ENCODE peak calls at places on chromosomes 12 and 14, in seven cellular contexts. X is right lobe of liver, W is cardiac fibroblast, E is adrenal gland, S is OCI-LY7, U is lower leg skin, O is AG09309. B is an unnamed sample.

GRCh38 chr12:66596189-66596588 is 82.7 kb downstream of the GRIP1 start:
- DNase-seq in S (no peak), O (no peak), E (no peak), U (no peak), W (peak; percentile 33), X (no peak), B (no peak)

GRCh38 chr14:96761066-96761465 is 36.1 kb upstream of the VRK1 start:
- DNase-seq in S (no peak), X (no peak), W (no peak), O (no peak), E (no peak), U (no peak), B (no peak)

GRCh38 chr14:23665302-23666016 is 29.3 kb downstream of the DHRS2 start:
- DNase-seq in W (no peak), U (no peak), X (no peak), O (no peak), S (no peak), E (no peak), B (no peak)

GRCh38 chr12:112833272-112833671 is 41.7 kb downstream of the RPH3A start:
- DNase-seq in S (no peak), E (no peak), U (no peak), X (no peak), W (no peak), O (no peak), B (no peak)

GRCh38 chr14:75533791-75534190 is 11.5 kb downstream of the BATF start:
- DNase-seq in E (no peak), U (no peak), W (no peak), X (no peak), S (no peak), O (no peak), B (no peak)

GRCh38 chr14:100535287-100536131 is 51.7 kb downstream of the BEGAIN start:
- DNase-seq in O (no peak), E (no peak), X (peak; percentile 49), U (peak; percentile 10), W (no peak), S (no peak), B (no peak)

GRCh38 chr14:36553650-36554260 is 28.7 kb downstream of the NKX2-8 start:
- DNase-seq in S (peak; percentile 59), X (no peak), W (peak; percentile 64), O (peak; percentile 23), U (no peak), E (peak; percentile 14), B (peak; percentile 2)

GRCh38 chr14:41749425-41749824 is 142.7 kb downstream of the LRFN5 start:
- DNase-seq in W (peak; percentile 28), U (no peak), O (no peak), X (no peak), E (no peak), S (no peak), B (no peak)

GRCh38 chr12:41264281-41264680 is 76.2 kb downstream of the PDZRN4 start:
- DNase-seq in W (peak; percentile 7), E (no peak), X (no peak), S (peak; percentile 16), O (no peak), U (no peak), B (no peak)

GRCh38 chr12:122932207-122932606 is 34.1 kb downstream of the ABCB9 start:
- DNase-seq in S (no peak), W (no peak), E (no peak), X (no peak), U (no peak), O (no peak), B (no peak)

GRCh38 chr12:42590324-42590934 is 883 bp upstream of the PRICKLE1 start:
- DNase-seq in U (peak; percentile 18), X (no peak), S (peak; percentile 10), O (no peak), W (no peak), E (peak; percentile 10), B (no peak)

GRCh38 chr14:54252072-54252730 is 144.6 kb upstream of the CDKN3 start:
- DNase-seq in X (no peak), U (no peak), E (no peak), W (peak; percentile 63), O (peak; percentile 40), S (no peak), B (peak; percentile 21)

GRCh38 chr12:52774629-52775250 is 2.4 kb downstream of the KRT76 start:
- DNase-seq in O (no peak), S (no peak), U (no peak), X (no peak), W (no peak), E (no peak), B (no peak)

GRCh38 chr12:106205208-106206069 is 42.4 kb downstream of the CKAP4 start:
- DNase-seq in X (peak; percentile 83), W (no peak), U (no peak), E (peak; percentile 73), S (no peak), O (no peak), B (no peak)
- TF ChIP-seq CTCF in X (peak; percentile 68), W (no peak), U (no peak), E (no peak), S (peak; percentile 38), O (peak; percentile 30), B (no peak)

GRCh38 chr14:105483300-105484068 is 3.2 kb upstream of the CRIP1 start:
- DNase-seq in S (no peak), W (no peak), X (no peak), O (no peak), U (peak; percentile 18), E (no peak), B (no peak)

GRCh38 chr14:105480807-105481801 is 5.6 kb upstream of the CRIP1 start:
- DNase-seq in E (peak; percentile 84), X (peak; percentile 87), U (peak; percentile 86), S (peak; percentile 83), O (peak; percentile 31), W (peak; percentile 93), B (peak; percentile 28)

GRCh38 chr14:105480165-105480564 is 5.5 kb downstream of the CRIP2 start:
- DNase-seq in W (no peak), U (no peak), S (no peak), O (no peak), X (no peak), E (no peak), B (no peak)

GRCh38 chr14:105482486-105483110 is 4.1 kb upstream of the CRIP1 start:
- DNase-seq in S (no peak), O (no peak), W (no peak), U (no peak), X (no peak), E (no peak), B (no peak)

GRCh38 chr14:105481886-105482454 is 4.7 kb upstream of the CRIP1 start:
- DNase-seq in E (peak; percentile 93), W (peak; percentile 99), U (peak; percentile 96), O (peak; percentile 91), S (peak; percentile 80), X (peak; percentile 95), B (peak; percentile 81)
- H3K4me3 ChIP-seq in E (no peak overlapping the region), W (peak overlapping the region; percentile 0), U (no peak overlapping the region), O (peak overlapping the region; percentile 55), S (peak overlapping the region; percentile 7), X (no peak overlapping the region), B (peak overlapping the region; percentile 65)

GRCh38 chr12:110844551-110845395 is 2.0 kb upstream of the CCDC63 start:
- DNase-seq in S (no peak), W (peak; percentile 74), E (peak; percentile 82), O (no peak), U (peak; percentile 15), X (no peak), B (no peak)
- TF ChIP-seq CTCF in S (no peak), W (no peak), E (no peak), O (no peak), U (no peak), X (no peak), B (no peak)

GRCh38 chr14:65230287-65230728 is 128.0 kb upstream of the MAX start:
- DNase-seq in E (no peak), W (peak; percentile 87), S (no peak), X (no peak), O (no peak), U (no peak), B (no peak)
- H3K4me3 ChIP-seq in E (no peak overlapping the region), W (no peak overlapping the region), S (peak overlapping the region; percentile 52), X (peak overlapping the region; percentile 26), O (peak overlapping the region; percentile 3), U (no peak overlapping the region), B (no peak overlapping the region)

DNA sequence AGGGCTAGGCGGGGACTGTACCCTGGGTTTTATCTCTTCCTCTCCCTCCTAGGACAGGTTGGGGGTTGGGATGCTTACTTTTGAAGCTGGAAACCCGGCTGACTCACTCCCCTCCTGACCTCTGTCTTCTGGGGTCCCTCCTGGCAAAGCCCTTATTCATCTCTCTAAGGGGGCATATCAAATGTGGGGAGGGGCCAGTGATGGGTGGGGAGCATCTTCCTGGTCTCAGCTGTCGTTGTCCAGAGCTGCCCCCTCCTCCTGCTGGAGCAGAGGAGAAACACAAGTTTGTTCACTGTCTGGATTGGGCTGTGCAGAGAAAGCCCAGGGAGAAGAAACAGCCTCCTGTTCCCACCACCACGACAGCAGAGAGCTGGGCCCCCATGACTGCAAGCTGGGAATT is 85.8 kb downstream of the TNFAIP2 start:
- DNase-seq in E (no peak), O (no peak), U (no peak), S (no peak), W (no peak), X (no peak), B (no peak)
- TF ChIP-seq CTCF in E (no peak), O (peak; percentile 41), U (no peak), S (no peak), W (peak; percentile 7), X (no peak), B (no peak)